ENCODE peak calls at places on chromosomes 11 and 22, in five cellular contexts. F is HCT116, M is K562, Y is H1, U is GM12878. L is an unnamed sample.
A peak's percentile ranks its signal among the peaks of the same experiment; 100 is the strongest.

GRCh38 chr11:32610926-32611325 is 27.3 kb downstream of the EIF3M start:
- DNase-seq in F (no peak), Y (no peak), U (no peak), M (no peak), L (no peak)

GRCh38 chr11:78812513-78813293 is 238.0 kb upstream of the NARS2 start:
- DNase-seq in M (no peak), U (no peak), Y (no peak), F (no peak), L (no peak)

GRCh38 chr11:9314291-9315077 is at the start of gene TMEM41B:
- DNase-seq in M (peak; percentile 99), U (peak; percentile 89), Y (peak; percentile 97), F (peak; percentile 97), L (peak; percentile 99)

GRCh38 chr11:80967649-80968048 is 1526.8 kb upstream of the TENM4 start:
- DNase-seq in Y (no peak), M (no peak), F (no peak), U (no peak), L (no peak)

GRCh38 chr22:49825436-49825835 is 2.2 kb downstream of the BRD1 start:
- DNase-seq in Y (no peak), M (no peak), U (no peak), F (no peak), L (peak; percentile 34)

GRCh38 chr11:16945671-16946469 is 68.3 kb downstream of the PLEKHA7 start:
- DNase-seq in U (peak; percentile 61), F (peak; percentile 51), M (peak; percentile 68), Y (no peak), L (peak; percentile 68)

GRCh38 chr11:63986932-63987513 is 785 bp downstream of the OTUB1 start:
- DNase-seq in M (no peak), U (no peak), Y (no peak), F (no peak), L (no peak)

GRCh38 chr22:46134111-46134705 is 16.1 kb upstream of the PPARA start:
- DNase-seq in Y (no peak), F (no peak), U (no peak), M (no peak), L (no peak)

GRCh38 chr22:32589007-32589406 is 114.4 kb downstream of the FBXO7 start:
- DNase-seq in M (no peak), F (no peak), U (no peak), Y (no peak), L (no peak)

GRCh38 chr22:17910561-17911311 is 113.6 kb downstream of the MICAL3 start:
- DNase-seq in U (no peak), Y (no peak), M (peak; percentile 38), F (no peak), L (no peak)

GRCh38 chr22:17056058-17056457 is 28.7 kb upstream of the IL17RA start:
- DNase-seq in F (no peak), M (no peak), U (no peak), Y (no peak), L (no peak)

GRCh38 chr11:95187730-95188129 is 43.3 kb downstream of the SESN3 start:
- DNase-seq in Y (no peak), M (no peak), F (no peak), U (no peak), L (no peak)

GRCh38 chr11:16081756-16082531 is 274.4 kb downstream of the SOX6 start:
- DNase-seq in F (no peak), U (no peak), M (no peak), Y (no peak), L (no peak)

GRCh38 chr22:49363526-49364230 is 464.0 kb downstream of the BRD1 start:
- DNase-seq in Y (no peak), U (no peak), M (no peak), F (no peak), L (no peak)

GRCh38 chr11:118175600-118176399 is 639 bp downstream of the SCN2B start:
- DNase-seq in Y (no peak), M (no peak), U (no peak), F (no peak), L (no peak)

GRCh38 chr11:103940542-103940941 is 95.9 kb upstream of the DDI1 start:
- DNase-seq in U (no peak), F (no peak), Y (no peak), M (no peak), L (no peak)

GRCh38 chr11:115241899-115242298 is 262.3 kb downstream of the CADM1 start:
- DNase-seq in M (no peak), F (no peak), U (no peak), Y (no peak), L (no peak)

GRCh38 chr22:37733625-37734401 is 37.0 kb downstream of the TRIOBP start:
- DNase-seq in U (no peak), Y (no peak), M (no peak), F (no peak), L (no peak)

GRCh38 chr11:116207349-116207748 is 565.4 kb downstream of the BUD13 start:
- DNase-seq in M (no peak), Y (no peak), F (no peak), U (no peak), L (no peak)

GRCh38 chr22:48973694-48974041 is 854.0 kb downstream of the BRD1 start:
- DNase-seq in F (no peak), M (no peak), Y (no peak), U (no peak), L (no peak)

GRCh38 chr11:123532131-123532530 is 102.1 kb downstream of the GRAMD1B start:
- DNase-seq in Y (no peak), M (peak; percentile 17), U (no peak), F (no peak), L (no peak)

GRCh38 chr11:16779436-16779835 is 41.0 kb downstream of the C11orf58 start:
- DNase-seq in F (peak; percentile 12), U (no peak), Y (no peak), M (peak; percentile 80), L (no peak)

GRCh38 chr22:47796128-47796908 is 1033.9 kb downstream of the TBC1D22A start:
- DNase-seq in U (no peak), F (no peak), Y (no peak), M (no peak), L (no peak)

GRCh38 chr22:29879738-29880137 is 3.2 kb upstream of the MTMR3 start:
- DNase-seq in M (peak; percentile 42), F (peak; percentile 10), Y (no peak), U (no peak), L (no peak)

GRCh38 chr11:131430466-131431176 is 60.2 kb downstream of the NTM start:
- DNase-seq in U (no peak), Y (no peak), M (no peak), F (no peak), L (no peak)

GRCh38 chr11:77672276-77672675 is 34.7 kb upstream of the CLNS1A start:
- DNase-seq in Y (no peak), M (no peak), F (no peak), U (no peak), L (no peak)

GRCh38 chr11:119772581-119772980 is 43.6 kb upstream of the NECTIN1 start:
- DNase-seq in M (no peak), Y (no peak), U (no peak), F (no peak), L (no peak)
- H3K9ac ChIP-seq in M (no peak overlapping the region), Y (no peak overlapping the region), U (no peak overlapping the region), F (no peak overlapping the region), L (no peak overlapping the region)

DNA sequence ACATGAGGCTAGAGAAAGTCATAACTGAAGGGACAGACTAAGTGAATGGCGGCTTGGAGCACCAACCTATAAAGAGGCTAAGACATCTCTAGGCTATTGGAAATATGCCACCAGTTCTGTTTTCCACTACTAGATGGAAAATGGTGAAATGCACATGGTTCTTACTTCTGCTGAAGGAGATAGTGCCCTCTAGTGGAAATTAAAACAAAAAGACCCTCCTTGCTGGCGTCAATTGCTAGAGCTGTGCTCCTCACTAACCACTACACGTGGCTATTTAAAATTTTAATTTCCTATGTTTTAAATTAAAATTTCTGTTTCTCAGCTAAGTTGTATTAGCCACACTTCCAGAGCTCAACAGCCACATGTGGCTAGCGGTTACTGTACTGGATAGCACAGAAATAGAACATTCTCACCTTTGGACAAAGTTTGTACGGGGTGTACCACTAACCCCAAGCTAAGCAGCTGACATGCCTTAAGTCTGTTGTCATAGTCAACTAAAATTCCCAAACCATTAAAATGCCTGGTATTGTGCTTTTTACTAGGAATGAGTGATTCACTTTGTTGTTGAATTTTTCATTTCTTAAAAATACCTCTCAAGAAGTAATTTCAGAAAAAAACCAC is 34.1 kb upstream of the CALCA start:
- DNase-seq in F (peak; percentile 47), Y (no peak), M (peak; percentile 39), U (peak; percentile 0), L (peak; percentile 46)
- TF ChIP-seq ATF3 in F (no peak), Y (no peak), M (no peak), U (no peak), L (no peak)

GRCh38 chr11:72821920-72822799 is 7.9 kb downstream of the ATG16L2 start:
- DNase-seq in U (peak; percentile 21), M (peak; percentile 94), F (peak; percentile 81), Y (peak; percentile 84), L (peak; percentile 54)
- H3K9ac ChIP-seq in U (peak overlapping the region; percentile 44), M (peak overlapping the region; percentile 66), F (peak overlapping the region; percentile 75), Y (no peak overlapping the region), L (peak overlapping the region; percentile 54)

GRCh38 chr11:67492801-67493547 is 10.1 kb downstream of the AIP start:
- DNase-seq in U (no peak), F (no peak), M (peak; percentile 55), Y (no peak), L (no peak)
- TF ChIP-seq ATF3 in U (no peak), F (no peak), M (no peak), Y (no peak), L (no peak)

DNA sequence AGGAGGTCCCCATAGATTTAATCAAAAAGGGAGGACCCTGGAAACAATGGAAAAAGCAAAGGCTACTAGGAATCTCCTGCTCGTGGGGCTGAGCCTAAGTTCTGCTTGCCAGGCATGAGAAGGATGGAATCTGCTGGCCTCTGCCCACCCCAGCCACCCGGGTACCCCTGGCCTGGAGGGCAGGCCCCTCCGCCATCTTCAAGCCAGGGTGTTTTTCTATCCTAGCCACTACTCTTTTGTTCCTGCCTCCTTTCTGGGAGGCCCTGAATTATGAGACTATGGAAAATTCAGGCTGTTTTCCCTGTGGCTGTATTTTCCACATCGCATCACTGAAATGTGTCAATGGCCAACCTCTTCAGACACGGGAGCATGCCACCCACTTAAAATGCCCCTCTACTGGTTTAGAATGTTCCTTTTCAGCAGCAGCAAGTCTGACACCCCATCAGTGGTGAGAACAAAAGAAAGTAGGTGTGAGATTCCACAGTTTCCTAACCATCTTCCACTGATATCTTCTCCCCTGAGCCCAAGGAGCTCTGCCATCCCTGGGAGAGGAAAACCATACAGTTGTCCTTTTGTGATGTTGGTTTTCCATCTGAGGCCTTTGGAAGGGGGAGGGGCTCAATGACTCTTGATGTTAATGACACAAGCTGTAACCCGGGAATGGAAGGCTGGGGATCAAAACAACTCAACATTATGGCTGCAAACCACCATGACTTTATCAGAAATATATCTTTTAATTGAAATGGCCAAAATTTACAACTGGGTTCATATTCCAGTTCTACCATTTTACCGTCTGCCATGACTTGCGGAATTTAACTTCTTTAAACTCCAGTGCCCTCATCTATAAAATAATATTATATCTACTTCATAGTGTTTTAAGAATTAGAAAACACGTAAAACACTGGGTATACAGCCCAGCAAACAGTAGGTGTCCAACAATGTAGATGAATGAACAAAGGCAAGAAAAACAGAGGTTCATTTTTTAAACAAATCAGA is 22.2 kb downstream of the DKK3 start:
- DNase-seq in F (no peak), U (no peak), M (no peak), Y (no peak), L (no peak)
- H3K9ac ChIP-seq in F (no peak overlapping the region), U (no peak overlapping the region), M (no peak overlapping the region), Y (no peak overlapping the region), L (no peak overlapping the region)

L was measured in HepG2.